ENCODE peak calls at places on chromosome 5, in four cellular contexts. S is K562, R is HepG2, F is H1. D is an unnamed sample.

GRCh38 chr5:72988769-72989168 is 32.9 kb downstream of the FCHO2 start:
- DNase-seq in F (no peak), S (no peak), R (no peak), D (no peak)

GRCh38 chr5:149002053-149002452 is 60.8 kb downstream of the SH3TC2 start:
- DNase-seq in S (no peak), R (peak), F (no peak), D (peak)

GRCh38 chr5:81165493-81166119 is 67.5 kb upstream of the CKMT2 start:
- DNase-seq in S (peak), F (peak), R (peak), D (peak)

GRCh38 chr5:6819521-6819920 is 106.3 kb downstream of the TENT4A start:
- DNase-seq in R (no peak), F (no peak), S (no peak), D (no peak)

GRCh38 chr5:54656261-54656728 is 138.7 kb downstream of the SNX18 start:
- DNase-seq in R (no peak), F (no peak), S (no peak), D (no peak)

GRCh38 chr5:136891601-136892000 is 526.3 kb upstream of the TRPC7 start:
- DNase-seq in S (no peak), F (no peak), R (no peak), D (no peak)

GRCh38 chr5:79560774-79561524 is 47.0 kb upstream of the HOMER1 start:
- DNase-seq in F (no peak), R (no peak), S (no peak), D (no peak)

GRCh38 chr5:79529110-79529509 is 15.2 kb upstream of the HOMER1 start:
- DNase-seq in F (no peak), R (no peak), S (no peak), D (no peak)

GRCh38 chr5:96657068-96657467 is 5.1 kb upstream of the CAST start:
- DNase-seq in S (peak), R (peak), F (no peak), D (peak)

GRCh38 chr5:112318346-112318745 is 100.7 kb downstream of the EPB41L4A start:
- DNase-seq in S (no peak), R (no peak), F (no peak), D (no peak)

GRCh38 chr5:1227669-1228068 is 2.5 kb downstream of the SLC6A18 start:
- DNase-seq in F (no peak), R (peak), S (no peak), D (no peak)

GRCh38 chr5:68171101-68171558 is 44.4 kb upstream of the PIK3R1 start:
- DNase-seq in F (no peak), R (no peak), S (no peak), D (no peak)

GRCh38 chr5:115284021-115284420 is 12.4 kb downstream of the CCDC112 start:
- DNase-seq in R (no peak), S (no peak), F (no peak), D (no peak)

GRCh38 chr5:28975508-28975907 is 1937.1 kb upstream of the CDH9 start:
- DNase-seq in R (no peak), F (no peak), S (no peak), D (no peak)

GRCh38 chr5:65482727-65483473 is 1.2 kb upstream of the ADAMTS6 start:
- DNase-seq in F (no peak), S (peak), R (peak), D (peak)

GRCh38 chr5:57559110-57559635 is 76.6 kb upstream of the ACTBL2 start:
- DNase-seq in F (no peak), R (no peak), S (no peak), D (no peak)

GRCh38 chr5:82358454-82358853 is 80.3 kb upstream of the RPS23 start:
- DNase-seq in R (no peak), F (no peak), S (no peak), D (no peak)

GRCh38 chr5:45062044-45062443 is 253.3 kb downstream of the MRPS30 start:
- DNase-seq in F (no peak), S (no peak), R (no peak), D (no peak)

GRCh38 chr5:83096660-83097334 is 19.4 kb downstream of the XRCC4 start:
- DNase-seq in F (no peak), S (no peak), R (no peak), D (no peak)

GRCh38 chr5:68884144-68884754 is 209.6 kb upstream of the SLC30A5 start:
- DNase-seq in R (no peak), S (no peak), F (no peak), D (no peak)

GRCh38 chr5:172089298-172090117 is 83.1 kb upstream of the FBXW11 start:
- DNase-seq in F (no peak), R (no peak), S (no peak), D (no peak)

GRCh38 chr5:14123974-14124482 is 19.1 kb upstream of the TRIO start:
- DNase-seq in F (no peak), S (no peak), R (no peak), D (no peak)

GRCh38 chr5:132251220-132251725 is 6.2 kb upstream of the PDLIM4 start:
- DNase-seq in S (no peak), R (no peak), F (no peak), D (no peak)
- TF ChIP-seq PHF8 in S (no peak), R (no peak), F (no peak), D (no peak)

GRCh38 chr5:157372472-157372822 is 87.6 kb upstream of the NIPAL4 start:
- DNase-seq in R (no peak), F (no peak), S (no peak), D (no peak)

GRCh38 chr5:157369507-157369906 is 90.5 kb upstream of the NIPAL4 start:
- DNase-seq in F (no peak), S (no peak), R (no peak), D (no peak)

GRCh38 chr5:157366741-157367684 is 93.0 kb upstream of the NIPAL4 start:
- DNase-seq in S (peak), F (no peak), R (peak), D (peak)

GRCh38 chr5:157370967-157371366 is 89.0 kb upstream of the NIPAL4 start:
- DNase-seq in F (no peak), S (no peak), R (no peak), D (no peak)

DNA sequence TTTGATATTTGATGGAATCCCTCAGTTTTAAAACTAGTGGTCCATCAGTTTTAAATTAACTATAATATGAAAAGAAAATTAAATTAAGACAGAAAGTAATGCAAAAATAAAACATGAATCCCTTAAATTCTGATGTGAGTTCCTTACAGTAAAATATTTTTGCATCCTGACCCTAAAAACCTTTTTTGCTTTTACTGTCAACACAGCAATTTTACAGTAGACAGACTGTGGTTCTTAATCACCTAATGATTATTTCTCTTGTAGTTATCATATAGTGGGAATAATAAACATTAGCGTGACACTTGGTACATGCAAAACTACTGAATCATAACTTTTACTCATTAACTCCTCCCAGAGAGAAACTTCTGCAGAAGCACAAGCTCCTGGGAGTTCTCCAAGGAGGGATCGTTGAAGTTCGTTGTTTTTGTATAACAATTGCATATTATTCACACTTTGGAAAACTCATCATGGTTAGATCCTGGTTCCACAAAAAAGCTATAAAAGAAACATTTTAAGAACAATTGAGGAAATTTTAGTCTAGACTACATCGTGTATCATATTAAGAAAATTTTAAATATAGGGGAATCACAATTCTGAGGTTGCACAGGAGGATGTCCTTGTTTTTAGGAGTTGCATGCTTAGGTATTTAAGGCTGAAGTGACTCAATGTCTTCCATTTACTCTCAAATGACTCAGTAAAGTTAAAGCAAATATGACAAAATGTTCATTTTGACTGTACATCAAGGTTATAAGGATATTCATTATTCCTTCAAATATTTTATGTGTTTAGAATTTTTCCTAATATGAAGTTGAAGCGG is 88.2 kb upstream of the NIPAL4 start:
- DNase-seq in F (no peak), R (no peak), S (no peak), D (no peak)
- TF ChIP-seq PHF8 in F (no peak), R (no peak), S (no peak), D (no peak)

GRCh38 chr5:71892641-71893340 is 173.7 kb downstream of the CARTPT start:
- DNase-seq in R (no peak), F (no peak), S (no peak), D (no peak)

GRCh38 chr5:71893451-71893850 is 174.4 kb downstream of the CARTPT start:
- DNase-seq in F (no peak), R (no peak), S (no peak), D (no peak)

GRCh38 chr5:71894091-71894490 is 175.0 kb downstream of the CARTPT start:
- DNase-seq in R (no peak), F (no peak), S (no peak), D (no peak)

GRCh38 chr5:71891406-71891805 is 172.3 kb downstream of the CARTPT start:
- DNase-seq in S (no peak), R (no peak), F (no peak), D (no peak)

GRCh38 chr5:71891856-71892255 is 172.8 kb downstream of the CARTPT start:
- DNase-seq in R (no peak), F (peak), S (no peak), D (peak)
- TF ChIP-seq PHF8 in R (no peak), F (no peak), S (no peak), D (no peak)

GRCh38 chr5:151537044-151537443 is 54.1 kb downstream of the FAT2 start:
- DNase-seq in S (no peak), R (no peak), F (no peak), D (no peak)

GRCh38 chr5:151531581-151531980 is 59.5 kb downstream of the FAT2 start:
- DNase-seq in F (no peak), S (no peak), R (no peak), D (no peak)

GRCh38 chr5:151528996-151529395 is 62.1 kb downstream of the FAT2 start:
- DNase-seq in S (no peak), R (no peak), F (no peak), D (no peak)

DNA sequence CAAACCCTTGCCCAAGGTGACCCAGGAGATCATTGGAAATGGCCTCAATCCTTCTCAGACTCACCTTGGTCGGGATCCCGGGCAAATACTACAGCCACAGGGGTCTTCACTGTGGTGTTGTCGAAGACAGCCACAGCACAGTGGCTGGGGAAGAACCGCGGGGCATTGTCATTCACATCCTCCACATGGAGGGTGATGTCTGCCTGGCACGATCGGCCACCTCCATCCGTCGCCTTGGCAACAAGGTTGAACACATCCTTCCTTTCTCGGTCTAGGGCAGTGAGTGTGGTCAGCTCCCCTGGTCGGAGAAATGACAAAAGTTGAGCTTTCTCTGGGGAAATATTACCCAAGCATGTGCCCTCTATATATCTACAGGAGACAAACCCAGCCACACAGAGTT is 56.8 kb downstream of the FAT2 start:
- DNase-seq in S (no peak), R (no peak), F (no peak), D (no peak)
- TF ChIP-seq PHF8 in S (no peak), R (no peak), F (no peak), D (no peak)

GRCh38 chr5:111308951-111309350 is 84.8 kb downstream of the CAMK4 start:
- DNase-seq in S (no peak), R (no peak), F (peak), D (no peak)
- TF ChIP-seq PHF8 in S (no peak), R (no peak), F (no peak), D (no peak)

D was measured in A549.